ENCODE peak calls at places on chromosome 1, in eight cellular contexts. S is stomach; H is colonic mucosa; R is AG09309; A is ascending aorta; L is suprapubic skin; J is naive thymus-derived CD4-positive, alpha-beta T cell; B is body of pancreas. Z is an unnamed sample.

GRCh38 chr1:53658489-53659230 is 80.3 kb downstream of the GLIS1 start:
- DNase-seq in S (no peak), H (no peak), A (no peak), J (no peak), B (no peak), L (peak), R (no peak), Z (no peak)

GRCh38 chr1:243723458-243724043 is 126.5 kb downstream of the AKT3 start:
- DNase-seq in J (no peak), B (no peak), S (no peak), L (no peak), R (no peak), A (no peak), H (no peak), Z (no peak)

GRCh38 chr1:93459126-93459525 is 11.2 kb downstream of the FNBP1L start:
- DNase-seq in B (no peak), H (no peak), J (no peak), A (no peak), R (no peak), L (no peak), S (no peak), Z (no peak)

GRCh38 chr1:110112656-110113055 is 413 bp downstream of the UBL4B start:
- DNase-seq in J (no peak), L (no peak), R (no peak), S (no peak), H (no peak), A (no peak), B (no peak), Z (no peak)

GRCh38 chr1:228003461-228004330 is 3.1 kb upstream of the WNT3A start:
- DNase-seq in S (peak), L (peak), B (no peak), R (no peak), H (no peak), A (no peak), J (no peak), Z (no peak)

GRCh38 chr1:52917156-52917555 is 4.4 kb downstream of the ECHDC2 start:
- DNase-seq in R (no peak), S (no peak), J (no peak), B (no peak), A (no peak), L (no peak), H (peak), Z (no peak)

GRCh38 chr1:206002160-206002559 is 1.0 kb downstream of the RAB7B start:
- DNase-seq in S (no peak), L (peak), J (peak), A (no peak), B (no peak), H (no peak), R (no peak), Z (no peak)

GRCh38 chr1:56934400-56935080 is 31.3 kb downstream of the C8B start:
- DNase-seq in L (no peak), H (no peak), S (no peak), B (no peak), A (no peak), J (no peak), R (no peak), Z (no peak)

GRCh38 chr1:228374711-228375577 is 31.7 kb downstream of the TRIM11 start:
- DNase-seq in J (no peak), S (peak), A (peak), R (peak), B (peak), L (peak), H (peak), Z (no peak)

GRCh38 chr1:231423648-231424047 is 1.6 kb upstream of the EGLN1 start:
- DNase-seq in L (no peak), B (no peak), S (no peak), H (no peak), R (no peak), J (no peak), A (no peak), Z (no peak)

GRCh38 chr1:149848811-149849210 is 50.6 kb upstream of the BOLA1 start:
- DNase-seq in R (no peak), J (no peak), A (no peak), H (no peak), L (no peak), S (no peak), B (no peak), Z (no peak)

GRCh38 chr1:102853701-102854187 is 254.6 kb downstream of the COL11A1 start:
- DNase-seq in A (no peak), H (no peak), S (no peak), B (no peak), L (no peak), R (no peak), J (no peak), Z (no peak)

GRCh38 chr1:143736562-143736961 is 235.2 kb downstream of the FAM72C start:
- DNase-seq in H (no peak), R (no peak), S (no peak), B (no peak), A (no peak), J (no peak), L (no peak), Z (no peak)

GRCh38 chr1:109963864-109964263 is 20.7 kb upstream of the AHCYL1 start:
- DNase-seq in J (no peak), S (no peak), L (no peak), B (no peak), H (no peak), A (no peak), R (no peak), Z (no peak)

GRCh38 chr1:55823521-55824296 is 608.5 kb upstream of the USP24 start:
- DNase-seq in J (no peak), H (no peak), S (no peak), R (no peak), L (no peak), B (no peak), A (no peak), Z (no peak)

GRCh38 chr1:121458291-121459048 is 273.7 kb downstream of the SRGAP2C start:
- DNase-seq in R (no peak), A (no peak), S (no peak), B (no peak), L (no peak), J (no peak), H (no peak), Z (no peak)
- H3K4me3 ChIP-seq in R (no peak), A (no peak), S (no peak), B (no peak), L (no peak), J (peak), H (no peak), Z (no peak)

GRCh38 chr1:169708633-169709032 is 2.8 kb downstream of the SELL start:
- DNase-seq in R (no peak), S (no peak), J (no peak), B (no peak), H (no peak), L (no peak), A (no peak), Z (no peak)

GRCh38 chr1:169712309-169712631 is 850 bp upstream of the SELL start:
- DNase-seq in R (no peak), B (no peak), H (no peak), S (no peak), J (no peak), A (no peak), L (no peak), Z (no peak)

GRCh38 chr1:169707917-169708604 is 3.4 kb downstream of the SELL start:
- DNase-seq in S (no peak), J (no peak), B (no peak), A (no peak), H (no peak), R (no peak), L (no peak), Z (no peak)

DNA sequence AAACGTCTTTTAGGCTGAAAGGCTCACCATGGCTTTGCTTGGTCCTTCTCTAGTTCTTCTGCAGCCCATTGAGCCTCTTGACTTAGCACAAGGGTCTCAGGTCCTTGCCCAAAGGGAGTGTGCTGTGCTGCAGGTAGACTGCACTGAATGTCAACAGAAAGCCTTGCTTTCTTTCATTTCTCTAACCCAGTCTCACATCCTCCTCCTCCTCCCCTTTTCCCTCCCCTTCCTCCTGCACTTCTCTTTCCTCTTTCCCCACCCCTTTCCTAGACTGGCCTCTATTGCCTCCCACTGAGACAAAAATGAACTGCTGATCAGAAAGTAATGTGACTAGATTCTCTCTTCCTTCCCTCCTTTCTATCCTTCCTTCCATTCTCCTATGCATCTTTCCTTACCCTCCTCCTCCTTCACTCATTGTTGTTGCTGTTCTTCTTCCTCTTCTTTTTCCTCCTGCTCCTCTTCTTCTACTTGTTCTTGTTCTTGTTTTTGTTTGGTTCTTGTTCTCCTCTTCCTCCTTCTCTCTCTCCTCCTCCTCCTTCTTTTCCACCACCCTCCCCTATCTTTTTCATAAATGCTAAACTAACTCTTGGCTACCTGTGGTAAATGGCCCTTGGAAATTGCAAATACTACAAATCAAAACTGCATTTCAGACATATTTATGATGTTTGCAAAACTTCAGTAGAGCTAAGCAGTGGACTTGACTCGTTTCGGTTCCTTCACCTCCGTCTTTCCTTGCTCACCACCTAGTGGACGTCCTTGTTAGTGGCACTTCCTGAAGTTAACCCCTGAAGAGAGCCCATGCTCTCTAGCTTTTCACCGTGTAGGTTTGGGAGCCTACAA is at the start of gene SELL:
- DNase-seq in L (no peak), S (peak), A (peak), B (peak), R (peak), J (peak), H (peak), Z (peak)
- H3K4me3 ChIP-seq in L (peak), S (peak), A (peak), B (no peak), R (peak), J (peak), H (peak), Z (no peak)

DNA sequence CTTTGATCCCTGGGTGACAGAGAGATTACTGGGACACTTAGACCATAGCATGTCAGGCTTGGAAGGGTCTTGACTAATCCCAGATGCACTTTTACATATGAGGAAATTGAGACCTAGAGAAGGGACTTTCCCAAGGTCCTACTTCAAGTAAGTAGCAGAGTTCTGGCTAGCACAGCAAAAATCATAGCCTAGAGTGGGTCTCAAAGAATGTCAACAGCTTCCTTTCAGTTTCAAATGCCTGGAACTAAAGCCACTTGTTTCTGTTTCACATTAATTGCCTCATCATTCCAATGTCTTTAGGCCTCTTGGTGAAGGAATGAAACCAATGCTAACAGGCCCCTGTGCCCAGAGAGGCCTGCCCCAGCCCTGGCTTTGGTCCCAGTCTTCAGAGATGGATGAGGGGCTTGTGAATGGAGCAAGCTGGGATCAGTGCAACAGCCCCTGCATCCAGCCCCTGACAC is 26.6 kb downstream of the ATF3 start:
- DNase-seq in A (no peak), L (peak), J (no peak), B (no peak), H (no peak), R (no peak), S (no peak), Z (no peak)
- H3K4me3 ChIP-seq in A (no peak), L (no peak), J (no peak), B (no peak), H (no peak), R (no peak), S (no peak), Z (no peak)

DNA sequence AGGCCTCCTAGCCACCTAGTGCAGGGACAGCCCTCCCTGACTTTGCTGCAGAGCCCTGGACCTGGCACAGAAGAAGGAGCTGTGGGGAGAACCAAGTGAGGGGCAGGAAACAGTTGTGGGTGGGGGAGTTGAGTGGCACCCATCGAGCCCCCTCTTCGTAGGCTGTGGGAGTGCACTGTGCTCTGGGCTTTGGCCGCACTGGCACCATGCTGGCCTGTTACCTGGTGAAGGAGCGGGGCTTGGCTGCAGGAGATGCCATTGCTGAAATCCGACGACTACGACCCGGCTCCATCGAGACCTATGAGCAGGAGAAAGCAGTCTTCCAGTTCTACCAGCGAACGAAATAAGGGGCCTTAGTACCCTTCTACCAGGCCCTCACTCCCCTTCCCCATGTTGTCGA is 1.2 kb downstream of the DUSP23 start:
- DNase-seq in H (no peak), B (no peak), A (no peak), R (no peak), L (no peak), J (no peak), S (no peak), Z (no peak)
- H3K4me3 ChIP-seq in H (no peak), B (no peak), A (peak), R (no peak), L (peak), J (no peak), S (peak), Z (peak)

GRCh38 chr1:6496360-6496704 is 4.9 kb upstream of the PLEKHG5 start:
- DNase-seq in A (no peak), H (no peak), R (no peak), B (no peak), S (no peak), J (no peak), L (no peak), Z (no peak)
- H3K4me3 ChIP-seq in A (peak), H (no peak), R (peak), B (no peak), S (peak), J (no peak), L (peak), Z (no peak)

GRCh38 chr1:70204578-70204977 is 801 bp downstream of the LRRC40 start:
- DNase-seq in H (no peak), S (no peak), A (no peak), J (no peak), R (no peak), B (no peak), L (no peak), Z (no peak)

GRCh38 chr1:70205437-70206118 is at the start of gene LRRC40:
- DNase-seq in R (peak), J (peak), B (peak), L (peak), H (peak), S (peak), A (peak), Z (peak)

GRCh38 chr1:70205076-70205436 is 323 bp downstream of the LRRC40 start:
- DNase-seq in S (no peak), B (no peak), J (no peak), R (no peak), L (no peak), A (no peak), H (no peak), Z (no peak)

GRCh38 chr1:70202173-70202758 is 3.1 kb downstream of the LRRC40 start:
- DNase-seq in R (no peak), S (no peak), B (no peak), A (no peak), L (no peak), H (no peak), J (no peak), Z (no peak)

DNA sequence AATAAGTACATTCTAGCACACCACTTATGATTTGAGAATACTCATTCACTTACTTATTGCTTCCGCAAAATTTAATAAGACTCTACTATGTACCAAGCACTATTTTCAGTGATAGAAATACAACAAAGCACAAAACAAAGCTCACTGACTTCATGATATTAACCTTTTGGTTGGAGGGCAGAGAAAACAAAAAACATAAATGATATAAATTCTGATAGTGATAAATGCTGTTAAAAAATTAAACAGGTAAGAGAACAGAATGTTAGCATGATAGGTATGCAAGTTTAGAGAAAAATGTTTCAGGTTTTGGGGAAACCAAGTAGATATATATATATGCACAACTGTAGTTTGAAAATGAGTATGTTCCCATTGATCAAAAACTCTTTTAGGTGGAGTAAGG is 1.2 kb downstream of the LRRC40 start:
- DNase-seq in B (no peak), H (no peak), A (no peak), J (no peak), S (no peak), L (no peak), R (no peak), Z (no peak)
- H3K4me3 ChIP-seq in B (no peak), H (no peak), A (peak), J (no peak), S (peak), L (peak), R (peak), Z (no peak)

GRCh38 chr1:9912264-9912936 is 2.3 kb upstream of the CTNNBIP1 start:
- DNase-seq in J (no peak), H (peak), B (no peak), A (no peak), S (no peak), L (no peak), R (no peak), Z (no peak)

GRCh38 chr1:9910425-9911178 is 533 bp upstream of the CTNNBIP1 start:
- DNase-seq in B (peak), J (peak), H (peak), S (peak), R (peak), A (peak), L (peak), Z (peak)

GRCh38 chr1:9908846-9909221 is 1.2 kb downstream of the CTNNBIP1 start:
- DNase-seq in R (no peak), L (no peak), S (no peak), J (no peak), B (no peak), A (no peak), H (no peak), Z (no peak)

GRCh38 chr1:9909222-9910046 is 635 bp downstream of the CTNNBIP1 start:
- DNase-seq in H (peak), B (peak), S (peak), J (peak), R (no peak), L (peak), A (no peak), Z (peak)

GRCh38 chr1:9910080-9910424 is at the start of gene CTNNBIP1:
- DNase-seq in J (no peak), S (no peak), H (no peak), B (no peak), R (no peak), L (no peak), A (no peak), Z (no peak)
- H3K4me3 ChIP-seq in J (peak), S (peak), H (peak), B (peak), R (peak), L (peak), A (peak), Z (peak)

GRCh38 chr1:12063141-12064072 is at the start of gene TNFRSF8:
- DNase-seq in S (no peak), R (no peak), L (no peak), H (no peak), B (no peak), J (peak), A (no peak), Z (no peak)
- H3K4me3 ChIP-seq in S (peak), R (no peak), L (peak), H (no peak), B (no peak), J (peak), A (peak), Z (no peak)